ENCODE peak calls at places on chromosome 11, in six cellular contexts. K is upper lobe of right lung, V is mammary epithelial cell, H is fibroblast of lung, I is tibial nerve, T is lower lobe of right lung. N is an unnamed sample. For H3K36me3, the result is how much of the 10 kb centered on the place peaks cover.

GRCh38 chr11:79762271-79762935 is 321.6 kb upstream of the TENM4 start:
- DNase-seq in K (no peak), V (no peak), H (peak), I (no peak), T (no peak), N (no peak)

GRCh38 chr11:105579111-105579510 is 30.8 kb upstream of the GRIA4 start:
- DNase-seq in K (no peak), V (no peak), H (no peak), I (no peak), T (no peak), N (no peak)

GRCh38 chr11:66347425-66348276 is at the start of gene B4GAT1:
- DNase-seq in K (peak), V (peak), H (peak), I (peak), T (peak), N (peak)

GRCh38 chr11:7892751-7893356 is 38.2 kb downstream of the OR10A6 start:
- DNase-seq in K (no peak), V (peak), H (peak), I (no peak), T (no peak), N (no peak)

GRCh38 chr11:126914941-126915340 is 85.6 kb downstream of the KIRREL3 start:
- DNase-seq in K (no peak), V (no peak), H (peak), I (no peak), T (no peak), N (peak)

GRCh38 chr11:65134952-65135632 is 773 bp upstream of the SYVN1 start:
- DNase-seq in K (peak), V (peak), H (peak), I (peak), T (peak), N (peak)

GRCh38 chr11:64842851-64843841 is 1.3 kb downstream of the CDC42BPG start:
- DNase-seq in K (peak), V (peak), H (no peak), I (no peak), T (peak), N (no peak)

GRCh38 chr11:46991391-46991790 is 54.8 kb downstream of the CSTPP1 start:
- DNase-seq in K (no peak), V (no peak), H (no peak), I (no peak), T (no peak), N (no peak)

GRCh38 chr11:65650547-65651338 is 12.0 kb downstream of the RELA start:
- DNase-seq in K (peak), V (peak), H (no peak), I (no peak), T (no peak), N (no peak)

GRCh38 chr11:46367244-46367915 is 14.1 kb upstream of the MDK start:
- DNase-seq in K (peak), V (no peak), H (peak), I (peak), T (peak), N (no peak)

GRCh38 chr11:113849713-113850112 is 25.7 kb downstream of the USP28 start:
- DNase-seq in K (no peak), V (no peak), H (no peak), I (no peak), T (no peak), N (no peak)
- TF ChIP-seq CTCF in K (no peak), V (no peak), H (no peak), I (no peak), T (no peak), N (no peak)

GRCh38 chr11:17532814-17533213 is 11.4 kb downstream of the USH1C start:
- DNase-seq in K (no peak), V (no peak), H (no peak), I (no peak), T (no peak), N (no peak)
- H3K36me3 ChIP-seq in K (under half), V (under half), H (under half), I (under half), T (under half), N (under half)

DNA sequence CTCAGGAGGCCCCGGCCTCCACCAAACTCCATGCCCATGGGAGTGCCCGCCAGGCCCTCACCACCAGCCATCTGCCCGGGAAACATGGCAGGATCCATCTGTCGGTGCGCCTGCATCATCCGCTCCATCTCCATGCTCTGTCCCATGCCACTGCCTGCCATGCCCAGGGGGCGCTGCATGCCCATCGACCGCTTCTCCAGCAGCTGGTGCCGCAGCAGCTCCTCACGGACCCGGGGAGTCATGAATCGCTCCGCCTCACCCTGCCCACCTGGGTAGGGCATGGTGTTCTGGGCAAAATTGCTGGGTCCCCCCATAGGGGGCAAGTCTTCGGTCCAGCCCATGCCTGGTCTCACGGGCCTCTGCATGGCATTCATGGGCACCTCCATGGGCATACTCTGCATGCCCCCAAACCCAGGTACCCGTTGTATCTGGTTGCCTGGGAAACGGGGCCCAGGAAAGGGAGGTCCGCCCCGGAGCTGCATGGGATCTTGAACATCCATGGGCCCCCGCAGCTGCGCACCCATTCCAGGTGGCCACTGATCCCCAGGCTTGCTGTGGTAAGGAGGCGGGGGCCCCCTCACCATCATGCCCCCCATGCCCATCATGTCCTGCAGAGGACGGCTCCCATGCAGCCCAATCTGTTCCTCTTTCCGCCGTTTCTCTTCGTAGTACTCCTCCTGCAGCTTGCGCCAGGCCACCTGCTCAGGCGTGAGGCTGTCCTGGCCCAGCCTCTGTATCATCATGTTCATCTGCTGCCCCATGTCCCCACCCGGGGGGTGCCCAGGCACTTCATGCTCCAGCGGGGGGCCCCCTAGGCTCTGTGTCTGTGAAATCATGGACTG is 18.0 kb downstream of the CXCR5 start:
- DNase-seq in K (peak), V (no peak), H (peak), I (no peak), T (no peak), N (no peak)
- TF ChIP-seq CTCF in K (no peak), V (peak), H (peak), I (no peak), T (peak), N (peak)

DNA sequence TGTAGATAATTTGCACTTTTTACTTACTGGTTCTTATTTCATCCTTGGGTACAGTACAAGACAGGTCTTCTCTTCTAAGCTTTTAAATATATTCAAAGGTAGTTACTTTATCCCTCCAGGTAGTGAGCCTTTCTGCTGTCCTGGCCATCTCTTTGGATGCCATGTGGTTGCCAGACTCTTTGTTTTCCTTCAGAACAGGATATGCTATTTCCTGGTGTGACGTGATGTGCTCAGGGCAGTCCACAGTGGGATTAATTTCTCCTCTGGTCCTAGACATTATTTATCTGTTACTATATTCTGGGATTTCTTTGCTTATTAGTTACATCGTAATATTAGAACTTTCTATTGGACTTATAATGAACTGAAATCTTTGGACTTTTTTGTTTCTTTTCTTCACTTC is 63.7 kb downstream of the PPP6R3 start:
- DNase-seq in K (no peak), V (no peak), H (no peak), I (no peak), T (no peak), N (no peak)
- H3K36me3 ChIP-seq in K (half or more), V (under half), H (under half), I (under half), T (half or more), N (under half)

DNA sequence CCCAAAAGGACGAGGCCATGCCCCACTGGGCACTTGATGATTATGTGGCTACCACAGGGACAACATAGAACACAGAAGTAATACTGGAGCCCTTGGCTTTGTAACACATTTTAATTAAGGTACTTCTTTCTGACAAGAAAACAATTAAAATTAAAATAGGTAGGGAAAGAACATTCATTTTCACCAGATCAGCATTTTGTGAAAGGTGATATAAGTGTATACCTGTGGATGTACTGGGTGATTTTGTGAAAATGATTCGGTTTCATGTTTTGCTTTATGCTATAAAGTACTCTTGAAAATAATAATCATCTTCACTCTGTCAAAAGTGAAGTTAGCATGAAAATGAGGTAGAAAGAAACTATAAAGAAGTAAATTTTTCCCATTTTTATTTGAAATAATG is 876 bp downstream of the MS4A12 start:
- DNase-seq in K (no peak), V (no peak), H (no peak), I (no peak), T (no peak), N (no peak)
- TF ChIP-seq CTCF in K (no peak), V (no peak), H (no peak), I (no peak), T (no peak), N (no peak)

DNA sequence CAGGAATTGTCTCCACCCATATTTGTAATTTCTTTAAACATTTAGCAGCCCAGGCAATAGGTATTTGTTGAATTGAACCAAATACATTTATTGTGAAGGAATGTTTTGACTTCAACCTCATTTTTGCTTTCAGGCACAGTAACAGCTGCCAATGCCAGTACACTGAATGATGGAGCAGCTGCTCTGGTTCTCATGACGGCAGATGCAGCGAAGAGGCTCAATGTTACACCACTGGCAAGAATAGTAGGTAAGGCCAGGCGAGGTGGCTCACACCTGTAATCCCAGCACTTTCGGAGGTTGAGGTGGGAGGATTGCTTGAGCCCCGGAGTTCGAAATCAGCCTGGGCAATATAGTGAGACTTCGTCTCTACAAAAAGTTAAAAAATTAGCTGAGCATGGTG is 20.9 kb downstream of the ACAT1 start:
- DNase-seq in K (no peak), V (no peak), H (no peak), I (no peak), T (no peak), N (no peak)
- H3K36me3 ChIP-seq in K (half or more), V (under half), H (under half), I (under half), T (half or more), N (under half)

DNA sequence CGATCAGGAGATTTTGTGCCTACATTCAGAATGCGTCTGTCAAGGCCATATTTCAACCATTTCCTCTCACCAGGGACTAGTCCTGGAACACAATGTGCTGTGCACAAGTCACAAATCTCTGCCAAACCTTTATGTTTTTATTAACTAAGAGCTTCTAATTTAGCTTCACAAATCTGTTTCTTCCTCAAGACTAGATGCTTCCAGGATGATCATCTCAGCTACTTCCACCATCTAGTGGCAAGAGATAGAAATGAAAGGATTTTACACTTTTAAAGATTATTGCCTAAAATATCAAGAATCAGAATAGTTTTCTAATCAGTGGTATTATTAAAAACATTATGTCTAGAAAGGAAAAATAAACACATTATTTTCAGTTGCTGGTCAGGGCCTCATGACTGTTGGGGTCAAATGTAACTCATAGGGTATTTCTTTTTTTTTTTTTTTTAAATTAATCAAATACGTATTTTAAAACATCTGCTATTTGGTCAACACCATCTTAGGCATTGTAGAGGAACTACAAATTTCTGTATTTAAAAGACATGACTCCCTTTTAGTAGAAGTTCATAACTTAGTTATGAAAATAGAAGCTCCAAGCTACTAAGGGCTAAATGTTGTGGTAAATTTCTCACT is 1102.6 kb downstream of the DLG2 start:
- DNase-seq in K (no peak), V (no peak), H (peak), I (no peak), T (no peak), N (no peak)
- TF ChIP-seq CTCF in K (peak), V (peak), H (peak), I (peak), T (peak), N (peak)

GRCh38 chr11:68934321-68934645 is 30.6 kb downstream of the IGHMBP2 start:
- DNase-seq in K (no peak), V (no peak), H (no peak), I (no peak), T (no peak), N (no peak)

GRCh38 chr11:68935066-68935465 is 31.4 kb downstream of the IGHMBP2 start:
- DNase-seq in K (no peak), V (no peak), H (no peak), I (no peak), T (no peak), N (no peak)

GRCh38 chr11:68935516-68936357 is 32.0 kb downstream of the IGHMBP2 start:
- DNase-seq in K (no peak), V (no peak), H (no peak), I (no peak), T (no peak), N (no peak)

GRCh38 chr11:68933605-68934320 is 30.1 kb downstream of the IGHMBP2 start:
- DNase-seq in K (no peak), V (no peak), H (no peak), I (no peak), T (no peak), N (no peak)

GRCh38 chr11:68934666-68935065 is 31.0 kb downstream of the IGHMBP2 start:
- DNase-seq in K (no peak), V (no peak), H (no peak), I (no peak), T (no peak), N (no peak)
- H3K36me3 ChIP-seq in K (half or more), V (under half), H (under half), I (under half), T (half or more), N (under half)

DNA sequence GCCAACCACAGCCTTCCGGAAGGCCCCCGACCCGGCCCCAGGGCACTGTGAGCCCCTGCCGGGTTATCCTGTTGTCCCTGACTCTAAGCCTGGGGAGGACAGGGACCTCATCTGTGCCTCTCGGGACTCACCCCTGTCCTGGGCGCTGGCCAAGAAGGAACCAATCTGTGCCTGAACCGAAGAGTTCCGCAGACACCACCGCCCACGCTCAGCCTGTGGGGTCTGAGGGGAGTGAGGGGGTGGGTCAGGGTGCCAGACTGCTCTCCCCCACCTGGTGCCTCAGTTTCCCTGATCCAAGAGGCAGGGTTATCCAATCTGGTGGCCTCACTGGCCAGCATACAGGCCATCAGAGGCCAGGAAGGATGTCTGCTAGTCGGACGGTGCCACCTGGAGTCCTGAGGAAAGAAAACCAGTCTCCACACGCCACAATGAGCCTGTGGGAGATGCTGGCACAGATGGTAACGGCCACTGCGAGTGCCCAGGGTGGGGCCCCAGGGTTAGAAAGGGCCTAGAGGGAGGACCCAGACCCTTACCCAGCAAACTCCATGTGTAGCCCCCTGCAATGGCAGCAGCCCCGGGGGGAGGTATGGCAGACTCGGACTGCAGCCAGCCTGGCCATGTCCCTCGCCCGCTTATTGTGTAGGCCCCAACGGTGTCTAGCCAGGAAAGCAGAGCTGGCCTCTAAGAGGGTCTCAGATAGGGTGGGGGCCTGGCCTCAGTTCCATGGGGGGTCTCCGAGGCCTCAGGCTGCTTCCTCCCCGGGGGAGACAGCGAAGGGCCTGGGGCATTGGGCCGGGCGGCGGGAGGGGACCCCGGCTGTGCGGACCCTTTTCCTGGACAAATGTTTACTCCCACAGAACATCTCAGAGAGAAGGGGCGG is 827 bp upstream of the TNNT3 start:
- DNase-seq in K (no peak), V (no peak), H (no peak), I (no peak), T (no peak), N (no peak)
- TF ChIP-seq CTCF in K (no peak), V (peak), H (no peak), I (no peak), T (no peak), N (no peak)

GRCh38 chr11:117392001-117392690 is 64.5 kb downstream of the CEP164 start:
- DNase-seq in K (no peak), V (no peak), H (no peak), I (no peak), T (no peak), N (no peak)

GRCh38 chr11:117396970-117397369 is 69.3 kb downstream of the CEP164 start:
- DNase-seq in K (no peak), V (no peak), H (no peak), I (no peak), T (no peak), N (no peak)

GRCh38 chr11:117395476-117395875 is 67.8 kb downstream of the CEP164 start:
- DNase-seq in K (no peak), V (no peak), H (no peak), I (no peak), T (no peak), N (no peak)

GRCh38 chr11:117392979-117393378 is 65.3 kb downstream of the CEP164 start:
- DNase-seq in K (no peak), V (no peak), H (no peak), I (no peak), T (no peak), N (no peak)

GRCh38 chr11:117394221-117394925 is 66.7 kb downstream of the CEP164 start:
- DNase-seq in K (peak), V (no peak), H (no peak), I (no peak), T (no peak), N (no peak)
- H3K36me3 ChIP-seq in K (half or more), V (under half), H (under half), I (half or more), T (half or more), N (half or more)